ENCODE peak calls at places on chromosomes 4 and X, in seven cellular contexts. One of them, this sample, is unnamed.

GRCh38 chr4:73704314-73705055 is 35.9 kb upstream of the CXCL8 start:
- DNase-seq in H7: no peak
- DNase-seq in HEK293T: no peak
- DNase-seq in fibroblast of mammary gland: peak
- DNase-seq in H54: no peak
- DNase-seq in HT1080: peak
- DNase-seq in activated T-helper 1 cell treated with anti-CD3 and anti-CD28 coated beads, Interleukin-2, amount 50 U/mL, for 16 hours: no peak
- DNase-seq in this sample: peak

GRCh38 chr4:185392156-185392555 is 3.6 kb downstream of the LRP2BP start:
- DNase-seq in H7: no peak
- DNase-seq in HEK293T: no peak
- DNase-seq in fibroblast of mammary gland: no peak
- DNase-seq in H54: no peak
- DNase-seq in HT1080: no peak
- DNase-seq in activated T-helper 1 cell treated with anti-CD3 and anti-CD28 coated beads, Interleukin-2, amount 50 U/mL, for 16 hours: no peak
- DNase-seq in this sample: no peak

GRCh38 chrX:119468186-119468929 is at the start of gene SLC25A5:
- DNase-seq in H7: peak
- DNase-seq in HEK293T: peak
- DNase-seq in fibroblast of mammary gland: peak
- DNase-seq in H54: peak
- DNase-seq in HT1080: peak
- DNase-seq in activated T-helper 1 cell treated with anti-CD3 and anti-CD28 coated beads, Interleukin-2, amount 50 U/mL, for 16 hours: peak
- DNase-seq in this sample: peak

GRCh38 chrX:63350551-63350950 is 581 bp downstream of the SPIN4 start:
- DNase-seq in H7: peak
- DNase-seq in HEK293T: peak
- DNase-seq in fibroblast of mammary gland: peak
- DNase-seq in H54: no peak
- DNase-seq in HT1080: peak
- DNase-seq in activated T-helper 1 cell treated with anti-CD3 and anti-CD28 coated beads, Interleukin-2, amount 50 U/mL, for 16 hours: no peak
- DNase-seq in this sample: no peak

GRCh38 chrX:54695816-54696487 is 102.1 kb downstream of the ITIH6 start:
- DNase-seq in H7: no peak
- DNase-seq in HEK293T: no peak
- DNase-seq in fibroblast of mammary gland: peak
- DNase-seq in H54: no peak
- DNase-seq in HT1080: no peak
- DNase-seq in activated T-helper 1 cell treated with anti-CD3 and anti-CD28 coated beads, Interleukin-2, amount 50 U/mL, for 16 hours: no peak
- DNase-seq in this sample: no peak

GRCh38 chr4:153326513-153326912 is 18.0 kb upstream of the MND1 start:
- DNase-seq in H7: no peak
- DNase-seq in HEK293T: no peak
- DNase-seq in fibroblast of mammary gland: peak
- DNase-seq in H54: no peak
- DNase-seq in HT1080: no peak
- DNase-seq in activated T-helper 1 cell treated with anti-CD3 and anti-CD28 coated beads, Interleukin-2, amount 50 U/mL, for 16 hours: no peak
- DNase-seq in this sample: no peak

GRCh38 chrX:48071064-48071985 is at the start of gene ZNF630:
- DNase-seq in H7: peak
- DNase-seq in HEK293T: peak
- DNase-seq in fibroblast of mammary gland: peak
- DNase-seq in H54: no peak
- DNase-seq in HT1080: no peak
- DNase-seq in activated T-helper 1 cell treated with anti-CD3 and anti-CD28 coated beads, Interleukin-2, amount 50 U/mL, for 16 hours: peak
- DNase-seq in this sample: peak

GRCh38 chrX:19886375-19886774 is 1.0 kb downstream of the SH3KBP1 start:
- DNase-seq in H7: no peak
- DNase-seq in HEK293T: no peak
- DNase-seq in fibroblast of mammary gland: no peak
- DNase-seq in H54: no peak
- DNase-seq in HT1080: no peak
- DNase-seq in activated T-helper 1 cell treated with anti-CD3 and anti-CD28 coated beads, Interleukin-2, amount 50 U/mL, for 16 hours: no peak
- DNase-seq in this sample: no peak

GRCh38 chr4:186823989-186824388 is 100.3 kb upstream of the FAT1 start:
- DNase-seq in H7: no peak
- DNase-seq in HEK293T: no peak
- DNase-seq in fibroblast of mammary gland: no peak
- DNase-seq in H54: no peak
- DNase-seq in HT1080: no peak
- DNase-seq in activated T-helper 1 cell treated with anti-CD3 and anti-CD28 coated beads, Interleukin-2, amount 50 U/mL, for 16 hours: no peak
- DNase-seq in this sample: no peak

GRCh38 chr4:42646013-42646784 is 10.7 kb downstream of the ATP8A1 start:
- DNase-seq in H7: no peak
- DNase-seq in HEK293T: no peak
- DNase-seq in fibroblast of mammary gland: no peak
- DNase-seq in H54: no peak
- DNase-seq in HT1080: no peak
- DNase-seq in activated T-helper 1 cell treated with anti-CD3 and anti-CD28 coated beads, Interleukin-2, amount 50 U/mL, for 16 hours: no peak
- DNase-seq in this sample: no peak

GRCh38 chr4:113541933-113542332 is 219.6 kb downstream of the CAMK2D start:
- DNase-seq in H7: no peak
- DNase-seq in HEK293T: no peak
- DNase-seq in fibroblast of mammary gland: no peak
- DNase-seq in H54: no peak
- DNase-seq in HT1080: no peak
- DNase-seq in activated T-helper 1 cell treated with anti-CD3 and anti-CD28 coated beads, Interleukin-2, amount 50 U/mL, for 16 hours: no peak
- DNase-seq in this sample: no peak

GRCh38 chrX:70079297-70079696 is 17.0 kb downstream of the OTUD6A start:
- DNase-seq in H7: no peak
- DNase-seq in HEK293T: no peak
- DNase-seq in fibroblast of mammary gland: no peak
- DNase-seq in H54: no peak
- DNase-seq in HT1080: no peak
- DNase-seq in activated T-helper 1 cell treated with anti-CD3 and anti-CD28 coated beads, Interleukin-2, amount 50 U/mL, for 16 hours: no peak
- DNase-seq in this sample: no peak

GRCh38 chrX:135389243-135389642 is 32.5 kb upstream of the SMIM10L2A start:
- DNase-seq in H7: no peak
- DNase-seq in HEK293T: no peak
- DNase-seq in fibroblast of mammary gland: no peak
- DNase-seq in H54: no peak
- DNase-seq in HT1080: no peak
- DNase-seq in activated T-helper 1 cell treated with anti-CD3 and anti-CD28 coated beads, Interleukin-2, amount 50 U/mL, for 16 hours: no peak
- DNase-seq in this sample: no peak

GRCh38 chr4:124803641-124804040 is 91.1 kb upstream of the ANKRD50 start:
- DNase-seq in H7: no peak
- DNase-seq in HEK293T: no peak
- DNase-seq in fibroblast of mammary gland: peak
- DNase-seq in H54: no peak
- DNase-seq in HT1080: peak
- DNase-seq in activated T-helper 1 cell treated with anti-CD3 and anti-CD28 coated beads, Interleukin-2, amount 50 U/mL, for 16 hours: no peak
- DNase-seq in this sample: no peak

GRCh38 chr4:186840222-186840701 is 116.6 kb upstream of the FAT1 start:
- DNase-seq in H7: no peak
- DNase-seq in HEK293T: no peak
- DNase-seq in fibroblast of mammary gland: peak
- DNase-seq in H54: no peak
- DNase-seq in HT1080: no peak
- DNase-seq in activated T-helper 1 cell treated with anti-CD3 and anti-CD28 coated beads, Interleukin-2, amount 50 U/mL, for 16 hours: no peak
- DNase-seq in this sample: peak

GRCh38 chrX:68177542-68177941 is 255.8 kb downstream of the OPHN1 start:
- DNase-seq in H7: no peak
- DNase-seq in HEK293T: no peak
- DNase-seq in fibroblast of mammary gland: peak
- DNase-seq in H54: no peak
- DNase-seq in HT1080: peak
- DNase-seq in activated T-helper 1 cell treated with anti-CD3 and anti-CD28 coated beads, Interleukin-2, amount 50 U/mL, for 16 hours: no peak
- DNase-seq in this sample: no peak

GRCh38 chrX:119190736-119191282 is 45.3 kb upstream of the PGRMC1 start:
- DNase-seq in H7: no peak
- DNase-seq in HEK293T: no peak
- DNase-seq in fibroblast of mammary gland: peak
- DNase-seq in H54: no peak
- DNase-seq in HT1080: no peak
- DNase-seq in activated T-helper 1 cell treated with anti-CD3 and anti-CD28 coated beads, Interleukin-2, amount 50 U/mL, for 16 hours: no peak
- DNase-seq in this sample: peak

GRCh38 chrX:136816970-136817369 is 36.2 kb upstream of the ARHGEF6 start:
- DNase-seq in H7: no peak
- DNase-seq in HEK293T: no peak
- DNase-seq in fibroblast of mammary gland: peak
- DNase-seq in H54: no peak
- DNase-seq in HT1080: no peak
- DNase-seq in activated T-helper 1 cell treated with anti-CD3 and anti-CD28 coated beads, Interleukin-2, amount 50 U/mL, for 16 hours: no peak
- DNase-seq in this sample: no peak

GRCh38 chr4:113278324-113278934 is 229.0 kb downstream of the ANK2 start:
- DNase-seq in H7: peak
- DNase-seq in HEK293T: peak
- DNase-seq in fibroblast of mammary gland: peak
- DNase-seq in H54: peak
- DNase-seq in HT1080: peak
- DNase-seq in activated T-helper 1 cell treated with anti-CD3 and anti-CD28 coated beads, Interleukin-2, amount 50 U/mL, for 16 hours: no peak
- DNase-seq in this sample: peak

GRCh38 chr4:94767446-94767845 is 9.7 kb downstream of the BMPR1B start:
- DNase-seq in H7: no peak
- DNase-seq in HEK293T: no peak
- DNase-seq in fibroblast of mammary gland: no peak
- DNase-seq in H54: no peak
- DNase-seq in HT1080: no peak
- DNase-seq in activated T-helper 1 cell treated with anti-CD3 and anti-CD28 coated beads, Interleukin-2, amount 50 U/mL, for 16 hours: no peak
- DNase-seq in this sample: no peak

GRCh38 chrX:115289465-115289864 is at the start of gene LUZP4:
- DNase-seq in H7: no peak
- DNase-seq in HEK293T: no peak
- DNase-seq in fibroblast of mammary gland: no peak
- DNase-seq in H54: no peak
- DNase-seq in HT1080: no peak
- DNase-seq in activated T-helper 1 cell treated with anti-CD3 and anti-CD28 coated beads, Interleukin-2, amount 50 U/mL, for 16 hours: no peak
- DNase-seq in this sample: no peak

GRCh38 chr4:67483868-67484602 is 61.3 kb downstream of the CENPC start:
- DNase-seq in H7: peak
- DNase-seq in HEK293T: no peak
- DNase-seq in fibroblast of mammary gland: peak
- DNase-seq in H54: no peak
- DNase-seq in HT1080: peak
- DNase-seq in activated T-helper 1 cell treated with anti-CD3 and anti-CD28 coated beads, Interleukin-2, amount 50 U/mL, for 16 hours: no peak
- DNase-seq in this sample: no peak

GRCh38 chr4:184384056-184384809 is 90.1 kb downstream of the IRF2 start:
- DNase-seq in H7: no peak
- DNase-seq in HEK293T: no peak
- DNase-seq in fibroblast of mammary gland: peak
- DNase-seq in H54: peak
- DNase-seq in HT1080: peak
- DNase-seq in activated T-helper 1 cell treated with anti-CD3 and anti-CD28 coated beads, Interleukin-2, amount 50 U/mL, for 16 hours: no peak
- DNase-seq in this sample: peak

GRCh38 chrX:12978205-12979010 is 3.5 kb downstream of the TMSB4X start:
- DNase-seq in H7: peak
- DNase-seq in HEK293T: no peak
- DNase-seq in fibroblast of mammary gland: peak
- DNase-seq in H54: no peak
- DNase-seq in HT1080: no peak
- DNase-seq in activated T-helper 1 cell treated with anti-CD3 and anti-CD28 coated beads, Interleukin-2, amount 50 U/mL, for 16 hours: peak
- DNase-seq in this sample: peak

GRCh38 chrX:109590176-109590575 is 34.8 kb downstream of the KCNE5 start:
- DNase-seq in H7: no peak
- DNase-seq in HEK293T: no peak
- DNase-seq in fibroblast of mammary gland: no peak
- DNase-seq in H54: no peak
- DNase-seq in HT1080: no peak
- DNase-seq in activated T-helper 1 cell treated with anti-CD3 and anti-CD28 coated beads, Interleukin-2, amount 50 U/mL, for 16 hours: no peak
- DNase-seq in this sample: no peak

GRCh38 chr4:168877779-168878491 is 132.1 kb downstream of the CBR4 start:
- DNase-seq in H7: peak
- DNase-seq in HEK293T: no peak
- DNase-seq in fibroblast of mammary gland: no peak
- DNase-seq in H54: no peak
- DNase-seq in HT1080: no peak
- DNase-seq in activated T-helper 1 cell treated with anti-CD3 and anti-CD28 coated beads, Interleukin-2, amount 50 U/mL, for 16 hours: no peak
- DNase-seq in this sample: peak

GRCh38 chrX:2691543-2692220 is 587 bp downstream of the CD99 start:
- DNase-seq in H7: peak
- DNase-seq in HEK293T: no peak
- DNase-seq in fibroblast of mammary gland: peak
- DNase-seq in H54: no peak
- DNase-seq in HT1080: peak
- DNase-seq in activated T-helper 1 cell treated with anti-CD3 and anti-CD28 coated beads, Interleukin-2, amount 50 U/mL, for 16 hours: no peak
- DNase-seq in this sample: peak

GRCh38 chrX:104343408-104344129 is 88.8 kb upstream of the ESX1 start:
- DNase-seq in H7: peak
- DNase-seq in HEK293T: peak
- DNase-seq in fibroblast of mammary gland: peak
- DNase-seq in H54: peak
- DNase-seq in HT1080: peak
- DNase-seq in activated T-helper 1 cell treated with anti-CD3 and anti-CD28 coated beads, Interleukin-2, amount 50 U/mL, for 16 hours: no peak
- DNase-seq in this sample: no peak

GRCh38 chr4:84726356-84726755 is 143.4 kb downstream of the CDS1 start:
- DNase-seq in H7: no peak
- DNase-seq in HEK293T: no peak
- DNase-seq in fibroblast of mammary gland: peak
- DNase-seq in H54: no peak
- DNase-seq in HT1080: no peak
- DNase-seq in activated T-helper 1 cell treated with anti-CD3 and anti-CD28 coated beads, Interleukin-2, amount 50 U/mL, for 16 hours: no peak
- DNase-seq in this sample: no peak

This sample was measured in tibial artery.